ENCODE peak calls at places on chromosome 20, in four cellular contexts. One of them, this sample, is unnamed.

GRCh38 chr20:7399114-7399513 is 541.1 kb downstream of the HAO1 start:
- DNase-seq in stomach: no peak
- DNase-seq in breast epithelium: no peak
- DNase-seq in A549: no peak
- DNase-seq in this sample: no peak

GRCh38 chr20:20466341-20466879 is 98.5 kb downstream of the INSM1 start:
- DNase-seq in stomach: no peak
- DNase-seq in breast epithelium: no peak
- DNase-seq in A549: no peak
- DNase-seq in this sample: no peak

GRCh38 chr20:13013411-13013810 is 4.6 kb downstream of the SPTLC3 start:
- DNase-seq in stomach: no peak
- DNase-seq in breast epithelium: no peak
- DNase-seq in A549: no peak
- DNase-seq in this sample: no peak

GRCh38 chr20:62025832-62026563 is 39.7 kb downstream of the TAF4 start:
- DNase-seq in stomach: no peak
- DNase-seq in breast epithelium: no peak
- DNase-seq in A549: no peak
- DNase-seq in this sample: no peak

GRCh38 chr20:22232923-22233322 is 351.4 kb downstream of the FOXA2 start:
- DNase-seq in stomach: no peak
- DNase-seq in breast epithelium: no peak
- DNase-seq in A549: no peak
- DNase-seq in this sample: no peak

GRCh38 chr20:59821788-59822187 is 111.6 kb downstream of the SYCP2 start:
- DNase-seq in stomach: no peak
- DNase-seq in breast epithelium: peak
- DNase-seq in A549: no peak
- DNase-seq in this sample: no peak

GRCh38 chr20:15857131-15857784 is 716.0 kb downstream of the KIF16B start:
- DNase-seq in stomach: no peak
- DNase-seq in breast epithelium: no peak
- DNase-seq in A549: no peak
- DNase-seq in this sample: no peak

GRCh38 chr20:47126374-47126705 is 230.2 kb downstream of the ZMYND8 start:
- DNase-seq in stomach: no peak
- DNase-seq in breast epithelium: no peak
- DNase-seq in A549: no peak
- DNase-seq in this sample: no peak

GRCh38 chr20:62696999-62697398 is 11.6 kb upstream of the NTSR1 start:
- DNase-seq in stomach: no peak
- DNase-seq in breast epithelium: no peak
- DNase-seq in A549: no peak
- DNase-seq in this sample: no peak

GRCh38 chr20:20084296-20084752 is 32.0 kb downstream of the CFAP61 start:
- DNase-seq in stomach: no peak
- DNase-seq in breast epithelium: no peak
- DNase-seq in A549: no peak
- DNase-seq in this sample: no peak

GRCh38 chr20:59912609-59913008 is 20.8 kb downstream of the SYCP2 start:
- DNase-seq in stomach: no peak
- DNase-seq in breast epithelium: no peak
- DNase-seq in A549: no peak
- DNase-seq in this sample: no peak

GRCh38 chr20:19806806-19807691 is 49.0 kb downstream of the RIN2 start:
- DNase-seq in stomach: no peak
- DNase-seq in breast epithelium: no peak
- DNase-seq in A549: peak
- DNase-seq in this sample: no peak

GRCh38 chr20:12698817-12699216 is 310.0 kb upstream of the SPTLC3 start:
- DNase-seq in stomach: no peak
- DNase-seq in breast epithelium: no peak
- DNase-seq in A549: no peak
- DNase-seq in this sample: no peak

GRCh38 chr20:10557685-10558084 is 116.1 kb downstream of the JAG1 start:
- DNase-seq in stomach: no peak
- DNase-seq in breast epithelium: no peak
- DNase-seq in A549: peak
- DNase-seq in this sample: no peak

GRCh38 chr20:22779878-22780277 is 195.5 kb upstream of the FOXA2 start:
- DNase-seq in stomach: no peak
- DNase-seq in breast epithelium: no peak
- DNase-seq in A549: no peak
- DNase-seq in this sample: no peak

GRCh38 chr20:61934716-61935530 is 130.8 kb downstream of the TAF4 start:
- DNase-seq in stomach: no peak
- DNase-seq in breast epithelium: peak
- DNase-seq in A549: no peak
- DNase-seq in this sample: no peak

GRCh38 chr20:35344354-35344837 is 52.2 kb upstream of the FAM83C start:
- DNase-seq in stomach: peak
- DNase-seq in breast epithelium: peak
- DNase-seq in A549: peak
- DNase-seq in this sample: no peak

GRCh38 chr20:9427430-9427829 is 87.0 kb upstream of the LAMP5 start:
- DNase-seq in stomach: no peak
- DNase-seq in breast epithelium: no peak
- DNase-seq in A549: no peak
- DNase-seq in this sample: no peak

GRCh38 chr20:42100137-42100704 is 482.0 kb upstream of the CHD6 start:
- DNase-seq in stomach: no peak
- DNase-seq in breast epithelium: no peak
- DNase-seq in A549: no peak
- DNase-seq in this sample: no peak

GRCh38 chr20:23655551-23656211 is 17.9 kb upstream of the CST3 start:
- DNase-seq in stomach: no peak
- DNase-seq in breast epithelium: no peak
- DNase-seq in A549: no peak
- DNase-seq in this sample: no peak

GRCh38 chr20:40470313-40471260 is 218.4 kb downstream of the MAFB start:
- DNase-seq in stomach: no peak
- DNase-seq in breast epithelium: no peak
- DNase-seq in A549: no peak
- DNase-seq in this sample: no peak

GRCh38 chr20:14691994-14692393 is 354.6 kb upstream of the FLRT3 start:
- DNase-seq in stomach: no peak
- DNase-seq in breast epithelium: no peak
- DNase-seq in A549: no peak
- DNase-seq in this sample: no peak

GRCh38 chr20:24462461-24463010 is 6.9 kb upstream of the SYNDIG1 start:
- DNase-seq in stomach: no peak
- DNase-seq in breast epithelium: no peak
- DNase-seq in A549: no peak
- DNase-seq in this sample: no peak

GRCh38 chr20:47360207-47360488 is 3.6 kb upstream of the ZMYND8 start:
- DNase-seq in stomach: peak
- DNase-seq in breast epithelium: peak
- DNase-seq in A549: peak
- DNase-seq in this sample: no peak

GRCh38 chr20:31951530-31952453 is at the start of gene PDRG1:
- DNase-seq in stomach: peak
- DNase-seq in breast epithelium: peak
- DNase-seq in A549: peak
- DNase-seq in this sample: peak
- TF ChIP-seq POLR2A in stomach: no peak
- TF ChIP-seq POLR2A in breast epithelium: no peak
- TF ChIP-seq POLR2A in A549: peak
- TF ChIP-seq POLR2A in this sample: peak

DNA sequence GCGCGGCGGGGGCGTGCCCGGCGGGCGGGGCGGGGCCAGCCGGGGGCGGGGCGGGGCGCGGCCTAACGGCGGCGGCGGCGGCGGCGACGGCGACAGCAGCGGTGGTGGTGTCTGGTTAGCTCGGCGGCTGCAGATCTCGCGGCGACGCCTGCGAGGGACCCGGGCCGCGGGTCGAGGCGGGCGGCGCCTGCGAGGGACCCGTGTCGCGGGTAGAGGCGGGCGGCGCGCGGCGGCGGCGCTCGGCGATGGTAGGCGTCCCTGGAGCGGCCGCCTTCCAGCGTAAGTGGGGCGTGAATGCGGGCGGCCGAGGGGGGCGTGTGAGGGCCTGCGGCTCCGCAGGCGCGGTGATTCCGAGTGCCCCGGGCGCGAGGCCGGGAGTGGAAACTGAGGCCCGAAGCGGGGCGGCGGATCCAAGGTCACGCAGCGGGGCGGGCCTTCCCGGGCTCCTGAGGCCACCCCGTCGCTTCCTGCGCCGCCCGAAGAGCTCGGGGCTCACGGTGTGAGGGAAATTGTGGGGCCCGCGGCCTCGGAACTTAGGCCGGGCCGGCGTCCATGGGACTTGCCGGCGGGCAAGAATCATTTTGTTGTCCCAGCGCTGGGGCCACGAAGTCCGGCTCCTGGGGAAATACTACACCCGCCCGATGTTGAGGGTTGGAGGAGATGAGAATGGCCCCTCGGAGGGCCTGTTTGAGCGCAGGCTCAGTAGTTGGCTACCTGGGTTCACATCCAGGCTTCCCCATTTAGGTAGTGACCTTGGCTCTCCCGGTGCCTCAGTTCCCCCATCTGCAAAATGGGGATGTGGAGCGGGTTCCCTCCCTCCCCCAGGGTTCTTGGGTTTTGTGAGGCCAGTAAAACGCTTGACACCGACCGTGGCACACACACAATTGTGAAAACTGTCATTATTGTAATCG is at the start of gene CBFA2T2:
- DNase-seq in stomach: no peak
- DNase-seq in breast epithelium: peak
- DNase-seq in A549: peak
- DNase-seq in this sample: peak
- TF ChIP-seq POLR2A in stomach: no peak
- TF ChIP-seq POLR2A in breast epithelium: no peak
- TF ChIP-seq POLR2A in A549: no peak
- TF ChIP-seq POLR2A in this sample: peak

GRCh38 chr20:17934141-17934862 is 34.3 kb downstream of the SNX5 start:
- DNase-seq in stomach: no peak
- DNase-seq in breast epithelium: no peak
- DNase-seq in A549: no peak
- DNase-seq in this sample: no peak
- TF ChIP-seq POLR2A in stomach: no peak
- TF ChIP-seq POLR2A in breast epithelium: no peak
- TF ChIP-seq POLR2A in A549: no peak
- TF ChIP-seq POLR2A in this sample: no peak

DNA sequence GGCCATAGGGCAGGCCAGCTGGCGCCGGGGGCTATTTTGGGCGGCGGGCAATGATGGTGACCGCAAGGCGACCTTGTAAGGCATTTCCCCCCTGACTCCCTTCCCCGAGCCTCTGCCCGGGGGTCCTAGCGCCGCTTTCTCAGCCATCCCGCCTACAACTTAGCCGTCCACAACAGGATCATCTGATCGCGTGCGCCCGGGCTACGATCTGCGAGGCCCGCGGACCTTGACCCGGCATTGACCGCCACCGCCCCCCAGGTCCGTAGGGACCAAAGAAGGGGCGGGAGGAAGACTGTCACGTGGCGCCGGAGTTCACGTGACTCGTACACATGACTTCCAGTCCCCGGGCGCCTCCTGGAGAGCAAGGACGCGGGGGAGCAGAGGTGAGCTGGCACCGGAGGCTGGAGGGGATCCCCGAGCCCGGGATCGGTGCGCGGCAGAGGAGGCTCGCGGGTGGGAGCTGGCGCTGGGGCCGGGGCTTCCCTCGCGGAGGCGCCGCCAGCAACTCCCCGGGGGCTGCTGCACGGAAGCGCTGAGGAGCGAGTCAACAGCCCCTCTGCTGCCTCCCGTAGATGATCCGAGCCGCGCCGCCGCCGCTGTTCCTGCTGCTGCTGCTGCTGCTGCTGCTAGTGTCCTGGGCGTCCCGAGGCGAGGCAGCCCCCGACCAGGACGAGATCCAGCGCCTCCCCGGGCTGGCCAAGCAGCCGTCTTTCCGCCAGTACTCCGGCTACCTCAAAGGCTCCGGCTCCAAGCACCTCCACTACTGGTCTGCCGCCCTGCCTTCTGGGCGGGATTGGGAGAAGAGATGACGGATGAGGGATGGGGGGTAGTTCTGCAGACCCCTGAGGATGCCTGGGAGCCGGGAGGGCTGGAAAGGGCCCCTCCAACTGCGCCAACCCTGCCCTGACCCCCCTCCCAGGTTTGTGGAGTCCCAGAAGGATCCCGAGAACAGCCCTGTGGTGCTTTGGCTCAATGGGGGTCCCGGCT is at the start of the genes CTSA and NEURL2:
- DNase-seq in stomach: peak
- DNase-seq in breast epithelium: peak
- DNase-seq in A549: peak
- DNase-seq in this sample: peak
- TF ChIP-seq POLR2A in stomach: no peak
- TF ChIP-seq POLR2A in breast epithelium: no peak
- TF ChIP-seq POLR2A in A549: no peak
- TF ChIP-seq POLR2A in this sample: peak

GRCh38 chr20:50921055-50921454 is 10.2 kb downstream of the ADNP start:
- DNase-seq in stomach: no peak
- DNase-seq in breast epithelium: no peak
- DNase-seq in A549: peak
- DNase-seq in this sample: no peak
- TF ChIP-seq POLR2A in stomach: no peak
- TF ChIP-seq POLR2A in breast epithelium: no peak
- TF ChIP-seq POLR2A in A549: no peak
- TF ChIP-seq POLR2A in this sample: no peak

DNA sequence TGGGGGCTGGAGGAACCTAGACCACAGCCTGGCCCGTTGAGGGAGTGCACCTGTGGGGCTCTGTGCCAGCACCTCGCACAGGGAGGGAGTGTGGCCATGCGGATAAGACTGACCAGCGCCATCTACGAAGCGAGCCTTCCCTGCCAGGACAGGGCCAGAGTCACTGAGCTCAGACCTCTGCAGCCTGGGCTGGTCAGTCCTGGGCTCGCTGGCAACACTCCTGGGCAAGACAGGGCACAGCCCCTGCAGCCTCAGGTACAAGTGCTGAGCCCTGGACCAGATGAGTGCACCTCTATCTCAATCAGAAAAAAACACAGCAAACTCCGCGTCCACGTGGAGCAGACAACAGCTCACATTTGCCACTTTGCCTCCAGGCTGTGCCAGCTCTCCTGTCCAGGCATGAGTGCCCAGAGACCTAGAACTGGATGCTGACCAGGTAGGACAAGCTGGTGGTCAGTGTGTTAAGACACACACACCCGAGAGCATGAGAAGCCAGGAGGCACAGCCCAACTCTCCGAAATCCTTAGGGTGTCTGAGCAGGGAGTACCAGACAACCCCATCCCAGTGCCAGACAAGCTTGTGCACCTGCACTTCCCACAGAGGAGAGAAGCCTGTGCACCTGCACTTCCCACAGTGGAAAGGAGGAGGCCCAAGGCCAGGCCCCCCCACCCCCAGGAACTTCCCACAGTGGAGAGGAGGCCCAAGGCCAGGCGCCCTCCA is 4.9 kb downstream of the ARFRP1 start:
- DNase-seq in stomach: no peak
- DNase-seq in breast epithelium: no peak
- DNase-seq in A549: no peak
- DNase-seq in this sample: no peak
- TF ChIP-seq POLR2A in stomach: no peak
- TF ChIP-seq POLR2A in breast epithelium: no peak
- TF ChIP-seq POLR2A in A549: no peak
- TF ChIP-seq POLR2A in this sample: no peak